ENCODE peak calls at places on chromosomes 2 and 18, in five cellular contexts. F is heart right ventricle, U is Peyer's patch, T is GM12864, I is uterus. L is an unnamed sample.

GRCh38 chr2:172790404-172790803 is 54.8 kb downstream of the RAPGEF4 start:
- DNase-seq in F (no peak), U (no peak), T (no peak), I (no peak), L (no peak)

GRCh38 chr2:68588589-68588988 is 54.8 kb upstream of the PROKR1 start:
- DNase-seq in F (no peak), U (no peak), T (no peak), I (no peak), L (no peak)

GRCh38 chr18:79902075-79902474 is 49.4 kb downstream of the SLC66A2 start:
- DNase-seq in F (no peak), U (no peak), T (no peak), I (peak; percentile 11), L (no peak)

GRCh38 chr2:146927080-146927714 is 917.6 kb upstream of the ACVR2A start:
- DNase-seq in F (no peak), U (peak; percentile 74), T (no peak), I (peak; percentile 58), L (peak; percentile 9)

GRCh38 chr2:24183369-24184069 is 8.7 kb downstream of the FAM228A start:
- DNase-seq in F (no peak), U (no peak), T (no peak), I (no peak), L (no peak)

GRCh38 chr18:3248062-3248669 is 565 bp downstream of the MYL12A start:
- DNase-seq in F (peak; percentile 50), U (no peak), T (no peak), I (no peak), L (no peak)

GRCh38 chr2:101518470-101519172 is 43.7 kb upstream of the RFX8 start:
- DNase-seq in F (peak; percentile 66), U (no peak), T (no peak), I (peak; percentile 49), L (no peak)

GRCh38 chr2:177165103-177165583 is 47.5 kb upstream of the HNRNPA3 start:
- DNase-seq in F (peak; percentile 50), U (peak; percentile 54), T (no peak), I (peak; percentile 36), L (no peak)

GRCh38 chr2:148253716-148254115 is 232.8 kb downstream of the MBD5 start:
- DNase-seq in F (no peak), U (no peak), T (no peak), I (no peak), L (no peak)

GRCh38 chr18:43009666-43010065 is 105.8 kb downstream of the RIT2 start:
- DNase-seq in F (no peak), U (no peak), T (no peak), I (no peak), L (no peak)

GRCh38 chr2:82599021-82599420 is 1860.1 kb downstream of the SUCLG1 start:
- DNase-seq in F (no peak), U (no peak), T (no peak), I (no peak), L (no peak)

GRCh38 chr2:238259085-238260020 is 19.5 kb upstream of the HES6 start:
- DNase-seq in F (no peak), U (no peak), T (no peak), I (no peak), L (no peak)

GRCh38 chr18:2111456-2111855 is 459.8 kb downstream of the METTL4 start:
- DNase-seq in F (no peak), U (no peak), T (no peak), I (no peak), L (no peak)

GRCh38 chr2:231452799-231453508 is 11.3 kb downstream of the NCL start:
- DNase-seq in F (no peak), U (no peak), T (no peak), I (no peak), L (no peak)

GRCh38 chr18:22332590-22332989 is 85.1 kb downstream of the CTAGE1 start:
- DNase-seq in F (no peak), U (no peak), T (no peak), I (no peak), L (no peak)
- TF ChIP-seq CTCF in F (no peak), U (no peak), T (peak; percentile 46), I (no peak), L (no peak)

GRCh38 chr2:8549273-8549922 is 132.5 kb upstream of the ID2 start:
- DNase-seq in F (no peak), U (peak; percentile 22), T (no peak), I (no peak), L (no peak)

GRCh38 chr2:8546319-8547283 is 135.3 kb upstream of the ID2 start:
- DNase-seq in F (no peak), U (no peak), T (no peak), I (no peak), L (no peak)

GRCh38 chr2:8548871-8549221 is 133.0 kb upstream of the ID2 start:
- DNase-seq in F (no peak), U (peak; percentile 22), T (no peak), I (no peak), L (no peak)

GRCh38 chr2:8547284-8548064 is 134.4 kb upstream of the ID2 start:
- DNase-seq in F (no peak), U (peak; percentile 41), T (no peak), I (no peak), L (no peak)

GRCh38 chr2:8548065-8548870 is 133.6 kb upstream of the ID2 start:
- DNase-seq in F (no peak), U (no peak), T (no peak), I (no peak), L (no peak)
- TF ChIP-seq CTCF in F (no peak), U (no peak), T (no peak), I (no peak), L (no peak)

GRCh38 chr2:121128741-121129659 is 156.0 kb downstream of the TFCP2L1 start:
- DNase-seq in F (peak; percentile 25), U (peak; percentile 82), T (no peak), I (no peak), L (no peak)
- TF ChIP-seq CTCF in F (peak; percentile 61), U (peak; percentile 30), T (peak; percentile 45), I (no peak), L (no peak)

DNA sequence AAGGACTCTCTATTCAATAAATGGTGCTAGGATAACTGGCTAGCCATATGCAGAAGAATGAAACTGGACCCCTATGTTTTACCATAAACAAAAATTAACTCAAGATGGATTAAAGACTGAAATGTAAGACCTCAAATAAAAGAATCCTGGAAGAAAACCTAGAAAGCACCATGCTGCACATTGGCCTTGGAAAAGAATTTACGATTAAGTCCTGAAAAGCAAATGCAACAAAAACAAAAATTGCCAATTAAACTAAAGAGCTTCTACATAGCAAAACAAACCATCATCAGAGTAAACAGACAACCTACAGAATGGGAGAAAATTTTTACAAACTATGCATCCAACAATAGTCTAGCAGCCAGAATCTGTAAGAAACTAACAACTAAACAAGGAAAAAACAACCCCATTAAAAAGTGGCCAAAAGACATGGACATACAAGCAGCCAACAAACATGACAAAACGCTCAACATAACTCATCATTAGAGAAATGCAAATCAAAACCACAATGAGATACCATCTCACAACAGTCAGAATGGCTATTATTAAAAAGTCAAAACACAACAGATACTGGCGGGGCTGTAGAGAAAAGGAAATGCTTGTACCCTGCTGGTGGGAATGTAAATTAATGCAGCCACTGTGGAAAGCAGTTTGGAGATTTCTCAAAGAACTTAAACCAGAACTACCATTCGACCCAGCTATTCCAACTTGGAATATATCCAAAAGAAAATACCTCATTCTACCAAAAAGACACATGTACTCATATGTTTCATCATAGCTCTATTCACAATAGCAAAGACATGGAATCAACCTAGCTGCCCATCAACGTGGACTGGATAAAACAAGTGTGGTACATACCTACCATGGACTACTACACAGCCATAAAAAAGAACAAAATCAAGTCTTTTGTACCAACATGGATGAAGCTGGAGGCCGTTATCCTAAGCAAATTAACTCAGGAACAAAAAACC is 30.6 kb downstream of the SEPTIN10 start:
- DNase-seq in F (no peak), U (no peak), T (peak; percentile 19), I (no peak), L (no peak)
- TF ChIP-seq CTCF in F (no peak), U (no peak), T (no peak), I (no peak), L (no peak)

L was measured in GM20000.